ENCODE peak calls at places on chromosomes 5 and 9, in nine cellular contexts. W is stomach, R is transverse colon, T is sigmoid colon, I is HepG2, C is prostate gland, D is endothelial cell of umbilical vein, B is esophagus muscularis mucosa, H is breast epithelium. L is an unnamed sample. For H3K27me3, the result is how much of the 10 kb centered on the place peaks cover.

GRCh38 chr5:148912714-148913398 is 86.4 kb downstream of the ADRB2 start:
- DNase-seq in W (no peak), R (no peak), T (no peak), I (peak), C (no peak), D (peak), B (no peak), H (peak), L (no peak)

GRCh38 chr5:163730206-163730782 is 224.9 kb downstream of the MAT2B start:
- DNase-seq in W (no peak), R (peak), T (no peak), I (no peak), C (no peak), D (no peak), B (no peak), H (no peak), L (no peak)

GRCh38 chr5:109692852-109693251 is 3.1 kb downstream of the MAN2A1 start:
- DNase-seq in W (no peak), R (peak), T (no peak), I (no peak), C (no peak), D (no peak), B (no peak), H (no peak), L (peak)

GRCh38 chr9:107190031-107190935 is 92.8 kb upstream of the RAD23B start:
- DNase-seq in W (no peak), R (no peak), T (no peak), I (peak), C (no peak), D (peak), B (peak), H (no peak), L (no peak)

GRCh38 chr5:40021007-40021406 is 596.2 kb upstream of the DAB2 start:
- DNase-seq in W (no peak), R (no peak), T (no peak), I (no peak), C (no peak), D (peak), B (no peak), H (no peak), L (no peak)

GRCh38 chr5:19987594-19988345 is at the start of gene CDH18:
- DNase-seq in W (peak), R (no peak), T (peak), I (no peak), C (peak), D (peak), B (no peak), H (peak), L (peak)

GRCh38 chr9:136726631-136727191 is 14.3 kb downstream of the DIPK1B start:
- DNase-seq in W (no peak), R (no peak), T (no peak), I (peak), C (no peak), D (peak), B (no peak), H (no peak), L (no peak)

GRCh38 chr9:84230355-84231136 is 110.0 kb downstream of the SLC28A3 start:
- DNase-seq in W (no peak), R (no peak), T (no peak), I (no peak), C (no peak), D (no peak), B (no peak), H (peak), L (no peak)

GRCh38 chr9:8095531-8096223 is 296.1 kb upstream of the DMAC1 start:
- DNase-seq in W (no peak), R (no peak), T (no peak), I (no peak), C (no peak), D (no peak), B (no peak), H (no peak), L (no peak)

GRCh38 chr5:14685757-14686156 is 21.2 kb downstream of the OTULIN start:
- DNase-seq in W (no peak), R (peak), T (no peak), I (peak), C (peak), D (peak), B (no peak), H (no peak), L (peak)

GRCh38 chr9:125343518-125344284 is 82.1 kb downstream of the GAPVD1 start:
- DNase-seq in W (no peak), R (no peak), T (no peak), I (no peak), C (no peak), D (peak), B (no peak), H (no peak), L (no peak)

GRCh38 chr9:86637515-86637914 is 283.3 kb upstream of the TUT7 start:
- DNase-seq in W (peak), R (no peak), T (no peak), I (no peak), C (peak), D (peak), B (no peak), H (no peak), L (no peak)

GRCh38 chr9:105054488-105054887 is 126.5 kb upstream of the ABCA1 start:
- DNase-seq in W (no peak), R (no peak), T (peak), I (peak), C (no peak), D (no peak), B (no peak), H (no peak), L (no peak)

GRCh38 chr9:81030027-81030426 is 659.3 kb downstream of the TLE1 start:
- DNase-seq in W (no peak), R (no peak), T (no peak), I (no peak), C (no peak), D (no peak), B (no peak), H (no peak), L (no peak)

GRCh38 chr9:112754578-112754977 is 4.0 kb downstream of the SNX30 start:
- DNase-seq in W (no peak), R (no peak), T (no peak), I (no peak), C (no peak), D (no peak), B (no peak), H (no peak), L (no peak)

GRCh38 chr5:36398137-36398536 is 96.4 kb upstream of the RANBP3L start:
- DNase-seq in W (no peak), R (no peak), T (no peak), I (peak), C (no peak), D (no peak), B (no peak), H (no peak), L (no peak)

GRCh38 chr9:137224850-137225694 is at the start of gene CYSRT1:
- DNase-seq in W (peak), R (no peak), T (no peak), I (no peak), C (no peak), D (no peak), B (no peak), H (no peak), L (no peak)

GRCh38 chr5:62354028-62354874 is 48.2 kb downstream of the KIF2A start:
- DNase-seq in W (no peak), R (no peak), T (no peak), I (peak), C (peak), D (peak), B (no peak), H (no peak), L (no peak)

GRCh38 chr5:106757672-106758071 is 913.1 kb downstream of the EFNA5 start:
- DNase-seq in W (no peak), R (no peak), T (no peak), I (no peak), C (no peak), D (no peak), B (no peak), H (no peak), L (no peak)

GRCh38 chr9:96020822-96021615 is 145.5 kb downstream of the ERCC6L2 start:
- DNase-seq in W (no peak), R (peak), T (no peak), I (no peak), C (no peak), D (peak), B (peak), H (no peak), L (peak)

GRCh38 chr5:88489433-88489832 is 220.8 kb upstream of the TMEM161B start:
- DNase-seq in W (no peak), R (no peak), T (no peak), I (no peak), C (no peak), D (no peak), B (no peak), H (no peak), L (no peak)

GRCh38 chr9:88400021-88400420 is 11.8 kb downstream of the SPIN1 start:
- DNase-seq in W (no peak), R (no peak), T (no peak), I (no peak), C (no peak), D (no peak), B (no peak), H (no peak), L (no peak)

GRCh38 chr5:120405923-120406322 is 58.2 kb upstream of the PRR16 start:
- DNase-seq in W (no peak), R (no peak), T (no peak), I (no peak), C (no peak), D (peak), B (no peak), H (no peak), L (no peak)

GRCh38 chr5:72956324-72957140 is 691 bp downstream of the FCHO2 start:
- DNase-seq in W (peak), R (peak), T (peak), I (peak), C (peak), D (peak), B (no peak), H (peak), L (peak)

GRCh38 chr9:108182950-108183381 is 672.8 kb downstream of the ACTL7B start:
- DNase-seq in W (no peak), R (no peak), T (no peak), I (no peak), C (no peak), D (peak), B (peak), H (no peak), L (no peak)

GRCh38 chr5:40554794-40555193 is 124.9 kb upstream of the PTGER4 start:
- DNase-seq in W (no peak), R (peak), T (no peak), I (no peak), C (no peak), D (no peak), B (no peak), H (no peak), L (no peak)

GRCh38 chr9:118362123-118362522 is 657.9 kb downstream of the TLR4 start:
- DNase-seq in W (no peak), R (no peak), T (no peak), I (no peak), C (no peak), D (no peak), B (no peak), H (no peak), L (no peak)

GRCh38 chr5:135450328-135450727 is 1.8 kb downstream of the TIFAB start:
- DNase-seq in W (peak), R (no peak), T (peak), I (peak), C (no peak), D (no peak), B (no peak), H (no peak), L (no peak)

GRCh38 chr5:180332051-180332517 is 21.1 kb downstream of the GFPT2 start:
- DNase-seq in W (no peak), R (no peak), T (peak), I (no peak), C (no peak), D (no peak), B (no peak), H (no peak), L (peak)

GRCh38 chr9:93948456-93949072 is 6.6 kb downstream of the BARX1 start:
- DNase-seq in W (no peak), R (no peak), T (no peak), I (no peak), C (no peak), D (no peak), B (no peak), H (no peak), L (no peak)

GRCh38 chr9:93944011-93944410 is 11.1 kb downstream of the BARX1 start:
- DNase-seq in W (no peak), R (no peak), T (no peak), I (no peak), C (no peak), D (no peak), B (no peak), H (no peak), L (no peak)

GRCh38 chr9:93947409-93948070 is 7.6 kb downstream of the BARX1 start:
- DNase-seq in W (no peak), R (no peak), T (no peak), I (no peak), C (no peak), D (no peak), B (no peak), H (no peak), L (no peak)

GRCh38 chr9:93946338-93946712 is 8.8 kb downstream of the BARX1 start:
- DNase-seq in W (no peak), R (no peak), T (no peak), I (no peak), C (no peak), D (no peak), B (no peak), H (no peak), L (no peak)

DNA sequence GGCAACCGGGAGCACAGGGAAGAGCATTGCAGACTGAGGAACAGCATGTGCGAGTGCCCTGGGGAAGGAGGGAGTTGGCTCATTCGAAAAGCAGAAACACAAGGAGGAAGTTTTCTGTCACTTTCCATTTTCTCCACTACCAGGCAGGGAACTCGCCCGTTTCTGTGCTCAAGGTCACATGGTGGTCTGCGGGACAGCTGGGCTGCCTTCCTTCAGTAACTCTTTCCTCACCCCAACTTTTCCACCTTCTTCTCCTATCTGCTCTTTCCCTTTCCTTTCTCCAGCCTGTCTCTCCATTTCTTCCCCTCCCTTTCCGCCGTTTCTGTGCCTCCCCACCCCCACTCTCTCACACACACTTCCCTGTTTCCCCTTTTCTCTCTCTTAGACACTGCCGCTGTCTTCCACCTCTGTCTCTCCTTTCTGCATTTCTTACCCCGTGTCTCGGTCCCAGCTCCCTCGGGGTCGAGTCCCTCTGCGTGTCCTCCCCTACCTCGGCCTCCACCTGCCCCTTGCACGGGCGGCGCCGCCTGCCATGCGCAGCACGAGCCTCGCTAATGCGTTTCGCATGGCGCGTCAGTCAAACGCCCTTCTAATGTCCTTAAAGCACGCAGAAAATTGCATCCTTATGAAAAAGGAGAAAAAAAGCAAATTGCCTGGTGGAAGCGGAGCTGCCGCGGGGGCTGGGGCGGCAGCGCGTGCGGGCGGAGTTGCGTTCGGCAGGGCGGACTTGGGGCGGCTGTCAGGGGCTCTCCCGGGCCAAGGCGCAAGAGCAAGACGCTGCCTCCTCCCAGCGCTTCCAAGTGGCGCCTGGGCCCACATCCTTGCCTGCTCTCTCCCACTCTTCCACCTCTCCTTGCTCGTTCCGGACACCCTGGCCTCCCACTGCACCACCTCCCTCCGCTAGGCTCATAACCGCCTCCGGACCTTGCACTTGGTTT is 9.5 kb downstream of the BARX1 start:
- DNase-seq in W (no peak), R (no peak), T (no peak), I (no peak), C (no peak), D (no peak), B (no peak), H (no peak), L (no peak)
- TF ChIP-seq POLR2AphosphoS5 in W (no peak), R (no peak), T (no peak), I (no peak), C (no peak), D (no peak), B (no peak), H (no peak), L (peak)

DNA sequence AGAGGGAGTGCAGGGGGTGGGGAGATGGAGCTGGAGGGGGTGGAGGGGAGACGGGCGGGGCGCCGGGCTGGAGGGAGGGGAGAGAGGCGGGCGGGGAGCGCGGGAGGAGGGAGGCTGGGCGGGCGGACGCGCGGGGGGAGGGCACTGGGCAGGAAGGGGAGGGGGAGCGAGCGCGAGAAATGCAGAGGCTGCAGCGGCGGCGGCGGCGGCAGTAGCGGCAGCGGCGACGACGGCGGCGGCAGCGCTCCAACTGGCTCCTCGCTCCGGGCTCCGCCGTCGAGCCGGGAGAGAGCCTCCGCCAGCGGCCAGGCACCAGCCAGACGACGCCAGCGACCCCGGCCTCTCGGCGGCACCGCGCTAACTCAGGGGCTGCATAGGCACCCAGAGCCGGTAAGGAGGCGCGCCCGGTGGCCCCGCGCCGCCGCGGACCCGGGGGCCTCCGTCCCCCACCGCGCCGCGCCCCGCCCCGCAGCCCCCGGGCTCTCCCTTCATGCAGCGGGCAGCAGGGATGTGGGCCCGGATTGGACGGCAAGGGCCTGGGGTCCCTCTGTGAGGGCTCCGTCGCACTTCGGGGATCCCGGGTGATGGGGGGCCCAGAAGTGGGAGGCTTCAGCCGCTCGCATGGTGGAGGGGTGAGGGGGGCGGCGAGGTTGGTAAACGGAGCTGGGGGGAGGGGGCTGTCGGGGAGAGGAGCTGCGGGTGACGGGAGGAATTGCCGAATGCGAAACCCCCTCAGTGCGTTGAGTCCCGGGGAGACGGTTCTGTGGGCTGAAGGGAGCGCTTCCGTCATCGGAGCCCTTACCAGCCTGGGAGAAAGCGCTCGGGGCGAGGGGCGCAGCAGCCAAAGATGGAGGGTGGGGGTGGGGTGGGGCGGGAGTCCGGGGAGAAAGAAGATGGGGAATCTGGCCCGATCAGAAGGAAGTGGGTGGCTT is at the start of gene BASP1:
- DNase-seq in W (peak), R (peak), T (peak), I (no peak), C (peak), D (peak), B (no peak), H (no peak), L (peak)
- TF ChIP-seq POLR2A in W (no peak), R (peak), T (no peak), I (no peak), C (peak), D (peak), B (no peak), H (no peak), L (peak)

DNA sequence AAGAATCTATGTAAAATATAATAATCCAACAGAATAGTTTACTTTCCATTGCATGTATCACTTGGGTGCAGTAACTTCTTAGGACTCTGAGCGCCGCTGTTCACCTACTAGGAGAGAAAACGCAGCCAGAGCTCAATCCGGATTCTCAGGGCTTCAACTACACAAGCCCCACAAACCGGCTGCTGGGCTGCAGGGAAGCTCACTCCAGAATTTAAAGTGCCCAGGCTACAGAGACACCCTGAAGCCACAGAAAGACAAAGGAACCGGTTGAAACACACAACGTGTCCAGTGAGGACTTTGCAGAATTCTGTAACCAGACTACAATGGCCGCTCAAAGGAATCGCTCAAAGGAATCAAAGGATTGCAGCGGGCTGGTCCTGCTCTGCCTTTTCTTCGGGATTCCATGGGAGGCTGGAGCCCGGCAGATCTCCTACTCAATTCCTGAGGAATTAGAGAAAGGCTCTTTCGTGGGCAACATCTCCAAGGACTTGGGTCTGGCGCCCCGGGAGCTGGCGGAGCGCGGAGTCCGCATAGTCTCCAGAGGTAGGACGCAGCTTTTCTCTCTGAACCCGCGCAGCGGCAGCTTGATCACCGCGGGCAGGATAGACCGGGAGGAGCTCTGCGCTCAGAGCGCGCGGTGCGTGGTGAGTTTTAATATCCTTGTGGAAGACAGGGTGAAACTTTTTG is at the start of gene PCDHGA10:
- DNase-seq in W (peak), R (peak), T (no peak), I (peak), C (peak), D (peak), B (no peak), H (no peak), L (no peak)
- H3K27me3 ChIP-seq in W (under half), R (under half), T (under half), I (under half), C (under half), D (half or more), B (under half), H (under half), L (under half)

DNA sequence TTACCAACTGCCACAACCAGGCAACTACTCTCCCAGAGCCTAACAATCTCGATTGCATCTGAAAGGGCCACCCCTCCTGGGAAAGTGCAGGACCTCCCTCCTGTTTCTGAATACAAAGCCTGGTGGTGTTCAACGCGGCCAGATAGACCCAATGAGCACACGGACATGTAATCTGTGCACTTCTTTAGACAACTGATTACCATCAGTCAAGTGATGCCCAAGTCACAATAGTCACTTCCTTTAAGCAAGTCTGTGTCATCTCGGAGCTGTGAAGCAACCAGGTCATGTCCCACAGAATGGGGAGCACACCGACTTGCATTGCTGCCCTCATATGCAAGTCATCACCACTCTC is 739 bp downstream of the C9orf72 start:
- DNase-seq in W (peak), R (peak), T (peak), I (peak), C (peak), D (no peak), B (peak), H (peak), L (no peak)
- TF ChIP-seq POLR2AphosphoS5 in W (no peak), R (peak), T (peak), I (no peak), C (peak), D (no peak), B (peak), H (no peak), L (no peak)

GRCh38 chr5:176365663-176366574 is 632 bp downstream of the ARL10 start:
- DNase-seq in W (no peak), R (peak), T (peak), I (no peak), C (no peak), D (peak), B (no peak), H (no peak), L (peak)
- TF ChIP-seq POLR2A in W (no peak), R (no peak), T (no peak), I (no peak), C (peak), D (no peak), B (no peak), H (no peak), L (no peak)

L was measured in spleen.